ENCODE peak calls at places on chromosomes 5 and 9, in five cellular contexts. H is transverse colon, L is EH, R is fibroblast of the conjunctiva, J is tibial artery. W is an unnamed sample.

GRCh38 chr9:72431036-72431435 is 66.0 kb upstream of the ZFAND5 start:
- DNase-seq in H (no peak), L (no peak), R (no peak), J (no peak), W (no peak)

GRCh38 chr5:172005708-172006377 is 595 bp downstream of the FBXW11 start:
- DNase-seq in H (peak), L (peak), R (no peak), J (peak), W (peak)

GRCh38 chr9:16654727-16655126 is 215.7 kb downstream of the BNC2 start:
- DNase-seq in H (no peak), L (no peak), R (no peak), J (no peak), W (no peak)

GRCh38 chr9:108551030-108551964 is 304.5 kb downstream of the ACTL7B start:
- DNase-seq in H (no peak), L (peak), R (peak), J (no peak), W (no peak)

GRCh38 chr5:94810281-94810680 is 191.8 kb downstream of the SLF1 start:
- DNase-seq in H (no peak), L (no peak), R (no peak), J (no peak), W (no peak)

GRCh38 chr5:36688722-36689121 is 82.3 kb downstream of the SLC1A3 start:
- DNase-seq in H (no peak), L (no peak), R (no peak), J (no peak), W (no peak)

GRCh38 chr5:132223861-132224260 is 3.8 kb downstream of the P4HA2 start:
- DNase-seq in H (no peak), L (no peak), R (no peak), J (no peak), W (no peak)

GRCh38 chr5:10733426-10733825 is 27.6 kb downstream of the DAP start:
- DNase-seq in H (no peak), L (peak), R (no peak), J (no peak), W (no peak)

GRCh38 chr5:152560508-152561137 is 155.5 kb upstream of the NMUR2 start:
- DNase-seq in H (peak), L (peak), R (peak), J (peak), W (peak)

GRCh38 chr9:28389411-28389810 is 816.1 kb upstream of the C9orf72 start:
- DNase-seq in H (no peak), L (no peak), R (no peak), J (no peak), W (no peak)

GRCh38 chr5:40447438-40447837 is 232.3 kb upstream of the PTGER4 start:
- DNase-seq in H (no peak), L (no peak), R (no peak), J (no peak), W (no peak)

GRCh38 chr5:147306351-147306750 is 71.5 kb downstream of the STK32A start:
- DNase-seq in H (no peak), L (no peak), R (no peak), J (no peak), W (no peak)

GRCh38 chr9:20558609-20559016 is 63.7 kb downstream of the MLLT3 start:
- DNase-seq in H (no peak), L (peak), R (peak), J (no peak), W (no peak)

GRCh38 chr5:555058-555623 is 30.9 kb upstream of the SLC9A3 start:
- DNase-seq in H (peak), L (no peak), R (no peak), J (no peak), W (no peak)

GRCh38 chr9:127166651-127167524 is 44.5 kb upstream of the ANGPTL2 start:
- DNase-seq in H (peak), L (peak), R (peak), J (peak), W (no peak)

GRCh38 chr5:17882760-17883488 is 248.7 kb downstream of the TAF11L14 start:
- DNase-seq in H (no peak), L (no peak), R (no peak), J (no peak), W (no peak)

GRCh38 chr5:181045316-181045715 is 5.2 kb downstream of the BTNL9 start:
- DNase-seq in H (no peak), L (no peak), R (no peak), J (no peak), W (no peak)

GRCh38 chr5:152642406-152642805 is 237.3 kb upstream of the NMUR2 start:
- DNase-seq in H (no peak), L (no peak), R (no peak), J (no peak), W (no peak)

GRCh38 chr5:2423634-2424033 is 327.8 kb downstream of the IRX2 start:
- DNase-seq in H (no peak), L (no peak), R (no peak), J (no peak), W (no peak)